ENCODE peak calls at places on chromosomes 4 and X, in nine cellular contexts. M is heart right ventricle, P is mammary epithelial cell, S is astrocyte, U is mesenchymal stem cell, K is body of pancreas, C is psoas muscle, W is ovary, Z is stomach. N is an unnamed sample.

GRCh38 chrX:10903518-10903917 is 207.6 kb upstream of the HCCS start:
- DNase-seq in S (no peak), P (no peak), C (no peak), M (no peak), W (no peak), K (no peak), U (no peak), Z (no peak), N (no peak)

GRCh38 chr4:149830823-149831222 is 15.2 kb upstream of the IQCM start:
- DNase-seq in W (no peak), S (peak; percentile 2), M (no peak), P (no peak), U (no peak), Z (no peak), C (no peak), K (no peak), N (no peak)

GRCh38 chr4:187711586-187711985 is 284.0 kb upstream of the ZFP42 start:
- DNase-seq in K (no peak), C (no peak), U (no peak), S (no peak), Z (no peak), P (no peak), M (no peak), W (no peak), N (no peak)

GRCh38 chrX:134691453-134691852 is 33.2 kb upstream of the PLAC1 start:
- DNase-seq in K (no peak), P (no peak), M (no peak), Z (no peak), W (no peak), U (no peak), C (no peak), S (no peak), N (no peak)

GRCh38 chr4:30789219-30789671 is 69.1 kb downstream of the PCDH7 start:
- DNase-seq in Z (no peak), C (no peak), W (no peak), K (no peak), M (no peak), U (no peak), P (no peak), S (no peak), N (no peak)

GRCh38 chr4:180827610-180828009 is 1415.6 kb upstream of the TENM3 start:
- DNase-seq in P (peak; percentile 84), Z (no peak), C (no peak), U (peak; percentile 39), S (no peak), W (no peak), M (no peak), K (no peak), N (no peak)

GRCh38 chrX:24498975-24499374 is 33.9 kb downstream of the PDK3 start:
- DNase-seq in Z (no peak), P (peak; percentile 25), K (no peak), M (no peak), U (peak; percentile 7), W (no peak), S (no peak), C (no peak), N (no peak)

GRCh38 chrX:84611843-84612636 is 109.8 kb upstream of the HDX start:
- DNase-seq in Z (no peak), U (no peak), P (no peak), C (no peak), W (no peak), S (no peak), M (no peak), K (no peak), N (no peak)

GRCh38 chrX:132837126-132837525 is 121.3 kb downstream of the HS6ST2 start:
- DNase-seq in K (peak; percentile 7), C (no peak), P (peak; percentile 19), S (peak; percentile 85), W (no peak), Z (no peak), M (no peak), U (peak; percentile 83), N (no peak)

GRCh38 chrX:131985526-131986049 is 37.5 kb upstream of the STK26 start:
- DNase-seq in P (peak; percentile 11), U (no peak), K (no peak), M (no peak), Z (no peak), C (no peak), S (no peak), W (no peak), N (no peak)

GRCh38 chr4:6221851-6222760 is 21.8 kb upstream of the JAKMIP1 start:
- DNase-seq in S (no peak), M (peak; percentile 32), K (peak; percentile 72), P (peak; percentile 5), W (peak; percentile 29), U (no peak), Z (peak; percentile 50), C (no peak), N (peak; percentile 11)

GRCh38 chr4:76784237-76784636 is 113.7 kb downstream of the SOWAHB start:
- DNase-seq in M (no peak), S (no peak), P (no peak), U (no peak), K (no peak), C (no peak), W (no peak), Z (no peak), N (no peak)

GRCh38 chr4:168711197-168712120 is 214.6 kb downstream of the PALLD start:
- DNase-seq in P (peak; percentile 63), K (no peak), W (peak; percentile 30), U (no peak), Z (no peak), M (no peak), C (no peak), S (peak; percentile 91), N (no peak)

GRCh38 chr4:41575207-41575606 is 37.2 kb downstream of the LIMCH1 start:
- DNase-seq in K (no peak), S (no peak), P (no peak), Z (no peak), U (no peak), W (no peak), C (no peak), M (no peak), N (no peak)
- H3K4me1 ChIP-seq in K (no peaks in the 10 kb centered on the region), S (peaks cover 2% of the 10 kb centered on the region), P (no peaks in the 10 kb centered on the region), Z (peaks cover 12% of the 10 kb centered on the region), U (no peaks in the 10 kb centered on the region), W (peaks cover 2% of the 10 kb centered on the region), C (peaks cover 68% of the 10 kb centered on the region), M (no peaks in the 10 kb centered on the region), N (peaks cover 46% of the 10 kb centered on the region)

GRCh38 chr4:141038428-141038827 is 94.8 kb downstream of the RNF150 start:
- DNase-seq in M (no peak), C (no peak), U (no peak), Z (no peak), P (no peak), K (no peak), S (no peak), W (no peak), N (no peak)

GRCh38 chr4:141037441-141037840 is 95.8 kb downstream of the RNF150 start:
- DNase-seq in S (no peak), C (no peak), Z (no peak), M (no peak), U (no peak), P (no peak), K (no peak), W (no peak), N (no peak)

GRCh38 chr4:141041021-141041476 is 92.2 kb downstream of the RNF150 start:
- DNase-seq in Z (no peak), W (no peak), M (no peak), K (no peak), U (peak; percentile 56), S (peak; percentile 57), C (no peak), P (no peak), N (no peak)

GRCh38 chr4:141039156-141039555 is 94.1 kb downstream of the RNF150 start:
- DNase-seq in K (no peak), S (no peak), Z (no peak), W (no peak), P (no peak), C (no peak), M (no peak), U (no peak), N (no peak)

GRCh38 chr4:141036786-141037185 is 96.5 kb downstream of the RNF150 start:
- DNase-seq in S (peak; percentile 19), P (no peak), U (peak; percentile 58), C (no peak), W (no peak), K (no peak), M (no peak), Z (no peak), N (no peak)
- H3K9me3 ChIP-seq in S (no peaks in the 10 kb centered on the region), P (no peaks in the 10 kb centered on the region), U (no peaks in the 10 kb centered on the region), C (no peaks in the 10 kb centered on the region), W (no peaks in the 10 kb centered on the region), K (no peaks in the 10 kb centered on the region), M (peaks cover 10% of the 10 kb centered on the region), Z (no peaks in the 10 kb centered on the region), N (no peaks in the 10 kb centered on the region)

DNA sequence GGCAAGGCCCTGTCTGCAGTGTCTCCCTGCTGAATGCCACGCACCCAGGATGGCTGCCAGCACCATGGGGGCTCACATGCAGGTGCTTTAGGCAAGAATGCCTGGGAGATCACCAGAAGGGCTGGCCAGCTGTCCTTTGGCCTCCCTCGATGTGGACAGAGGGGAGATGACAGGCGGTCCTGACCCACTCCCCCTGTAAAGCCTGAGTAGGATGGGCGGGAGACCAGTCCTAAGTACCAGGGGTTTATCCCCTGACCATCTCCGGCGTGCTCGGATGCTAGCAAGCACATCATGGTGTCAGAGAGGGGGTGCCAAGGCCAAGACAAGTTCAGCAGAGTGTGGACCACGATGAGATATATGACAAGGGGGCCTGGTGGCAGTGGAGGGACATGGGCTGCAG is 5.3 kb downstream of the PDZD4 start:
- DNase-seq in W (no peak), C (no peak), K (no peak), P (no peak), U (no peak), S (no peak), Z (no peak), M (no peak), N (no peak)
- H3K27me3 ChIP-seq in W (no peaks in the 10 kb centered on the region), C (peaks cover 3% of the 10 kb centered on the region), K (no peaks in the 10 kb centered on the region), P (peaks cover 9% of the 10 kb centered on the region), U (peaks cover 23% of the 10 kb centered on the region), S (no peaks in the 10 kb centered on the region), Z (no peaks in the 10 kb centered on the region), M (peaks cover 94% of the 10 kb centered on the region), N (peaks cover 38% of the 10 kb centered on the region)

GRCh38 chrX:107718156-107718621 is 57.4 kb downstream of the TSC22D3 start:
- DNase-seq in U (peak; percentile 87), M (peak; percentile 68), W (peak; percentile 74), K (peak; percentile 88), C (peak; percentile 75), Z (peak; percentile 91), S (peak; percentile 44), P (peak; percentile 69), N (peak; percentile 83)
- H3K4me1 ChIP-seq in U (peaks cover 17% of the 10 kb centered on the region), M (peaks cover 3% of the 10 kb centered on the region), W (peaks cover 5% of the 10 kb centered on the region), K (peaks cover 68% of the 10 kb centered on the region), C (peaks cover 30% of the 10 kb centered on the region), Z (peaks cover 50% of the 10 kb centered on the region), S (peaks cover 13% of the 10 kb centered on the region), P (peaks cover 13% of the 10 kb centered on the region), N (peaks cover 23% of the 10 kb centered on the region)

DNA sequence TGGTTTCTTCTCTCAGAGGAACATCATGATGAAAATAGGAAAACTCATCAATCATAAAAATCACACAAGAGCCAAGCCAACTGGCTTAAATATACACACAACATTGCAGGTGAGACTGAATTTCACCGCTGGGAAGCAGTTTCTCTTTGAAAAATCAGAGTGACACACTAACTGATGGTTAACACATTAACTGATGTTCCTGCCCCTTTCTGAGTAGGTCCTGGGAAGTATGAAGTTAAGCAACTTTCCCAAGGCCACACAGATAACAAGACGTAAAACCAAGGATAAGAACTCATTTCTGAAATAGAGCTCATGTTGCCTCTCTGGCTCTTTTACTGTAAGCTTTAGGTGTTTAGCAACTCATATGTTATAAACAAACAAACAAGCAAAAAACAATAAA is 813.7 kb upstream of the HS3ST1 start:
- DNase-seq in M (no peak), S (no peak), P (no peak), C (no peak), K (peak; percentile 9), Z (no peak), W (no peak), U (no peak), N (no peak)
- H3K9me3 ChIP-seq in M (no peaks in the 10 kb centered on the region), S (no peaks in the 10 kb centered on the region), P (no peaks in the 10 kb centered on the region), C (no peaks in the 10 kb centered on the region), K (no peaks in the 10 kb centered on the region), Z (no peaks in the 10 kb centered on the region), W (no peaks in the 10 kb centered on the region), U (peaks cover 5% of the 10 kb centered on the region), N (no peaks in the 10 kb centered on the region)